ENCODE peak calls at places on chromosomes 1 and 21, in eight cellular contexts. J is heart left ventricle; F is NB4; Q is CD8-positive, alpha-beta T cell; V is mucosa of descending colon; H is omental fat pad; I is AG09309; A is fibroblast of mammary gland. X is an unnamed sample.
A peak's percentile ranks its signal among the peaks of the same experiment; 100 is the strongest.

GRCh38 chr1:187840557-187840956 is 1011.8 kb downstream of the PLA2G4A start:
- DNase-seq in J (no peak), F (no peak), Q (no peak), V (no peak), H (no peak), I (no peak), A (no peak), X (no peak)

GRCh38 chr1:28296401-28297220 is 32.2 kb upstream of the MED18 start:
- DNase-seq in J (no peak), F (no peak), Q (no peak), V (peak; percentile 81), H (peak; percentile 32), I (no peak), A (peak; percentile 38), X (peak; percentile 74)

GRCh38 chr1:93769767-93770166 is 88.1 kb upstream of the BCAR3 start:
- DNase-seq in J (no peak), F (no peak), Q (no peak), V (no peak), H (no peak), I (no peak), A (no peak), X (no peak)

GRCh38 chr1:177135250-177135649 is 29.3 kb downstream of the ASTN1 start:
- DNase-seq in J (no peak), F (no peak), Q (no peak), V (no peak), H (no peak), I (no peak), A (no peak), X (no peak)

GRCh38 chr1:28545246-28545628 is 7.6 kb upstream of the TRNAU1AP start:
- DNase-seq in J (no peak), F (no peak), Q (no peak), V (no peak), H (no peak), I (no peak), A (no peak), X (no peak)

GRCh38 chr1:61993331-61993961 is 201.2 kb upstream of the L1TD1 start:
- DNase-seq in J (no peak), F (no peak), Q (no peak), V (no peak), H (no peak), I (no peak), A (no peak), X (no peak)

GRCh38 chr1:221902961-221903360 is 161.1 kb upstream of the DUSP10 start:
- DNase-seq in J (no peak), F (no peak), Q (no peak), V (peak; percentile 45), H (no peak), I (no peak), A (no peak), X (no peak)

GRCh38 chr1:99705385-99705784 is 59.5 kb downstream of the PALMD start:
- DNase-seq in J (no peak), F (no peak), Q (no peak), V (no peak), H (no peak), I (no peak), A (no peak), X (no peak)

GRCh38 chr21:42425603-42425985 is 21.9 kb downstream of the UBASH3A start:
- DNase-seq in J (no peak), F (peak; percentile 58), Q (peak; percentile 43), V (no peak), H (no peak), I (no peak), A (no peak), X (no peak)

GRCh38 chr1:114010433-114011184 is 31.3 kb downstream of the OLFML3 start:
- DNase-seq in J (no peak), F (no peak), Q (no peak), V (no peak), H (no peak), I (no peak), A (no peak), X (no peak)

GRCh38 chr1:2240251-2241156 is 12.4 kb downstream of the SKI start:
- DNase-seq in J (peak; percentile 87), F (peak; percentile 47), Q (peak; percentile 69), V (peak; percentile 76), H (no peak), I (no peak), A (peak; percentile 36), X (peak; percentile 69)

GRCh38 chr1:8083739-8084484 is 57.8 kb upstream of the ERRFI1 start:
- DNase-seq in J (no peak), F (no peak), Q (no peak), V (no peak), H (no peak), I (no peak), A (peak; percentile 95), X (no peak)

GRCh38 chr1:30242178-30242577 is 481.2 kb downstream of the MATN1 start:
- DNase-seq in J (no peak), F (no peak), Q (no peak), V (no peak), H (no peak), I (no peak), A (no peak), X (no peak)

GRCh38 chr21:32475162-32475812 is 62.8 kb downstream of the EVA1C start:
- DNase-seq in J (no peak), F (no peak), Q (no peak), V (no peak), H (no peak), I (peak; percentile 82), A (peak; percentile 64), X (no peak)

GRCh38 chr1:3125546-3126368 is 56.8 kb downstream of the PRDM16 start:
- DNase-seq in J (no peak), F (no peak), Q (no peak), V (no peak), H (no peak), I (no peak), A (no peak), X (no peak)

GRCh38 chr1:221694109-221694508 is 47.8 kb downstream of the DUSP10 start:
- DNase-seq in J (no peak), F (no peak), Q (no peak), V (no peak), H (no peak), I (no peak), A (no peak), X (no peak)

GRCh38 chr1:19315378-19316206 is 3.5 kb downstream of the SLC66A1 start:
- DNase-seq in J (peak; percentile 49), F (peak; percentile 85), Q (no peak), V (no peak), H (no peak), I (no peak), A (peak; percentile 48), X (no peak)

GRCh38 chr1:156619582-156619955 is 354 bp downstream of the HAPLN2 start:
- DNase-seq in J (no peak), F (no peak), Q (no peak), V (no peak), H (no peak), I (no peak), A (no peak), X (no peak)
- TF ChIP-seq CTCF in J (no peak), F (no peak), Q (no peak), V (no peak), H (no peak), I (no peak), A (no peak), X (no peak)

GRCh38 chr1:166305371-166305770 is 138.6 kb upstream of the FAM78B start:
- DNase-seq in J (no peak), F (no peak), Q (no peak), V (no peak), H (no peak), I (no peak), A (no peak), X (no peak)

GRCh38 chr1:166302919-166303758 is 136.3 kb upstream of the FAM78B start:
- DNase-seq in J (no peak), F (no peak), Q (no peak), V (no peak), H (no peak), I (no peak), A (no peak), X (no peak)

GRCh38 chr1:166297993-166298392 is 131.2 kb upstream of the FAM78B start:
- DNase-seq in J (no peak), F (no peak), Q (no peak), V (no peak), H (no peak), I (no peak), A (no peak), X (no peak)

GRCh38 chr1:166304131-166304530 is 137.3 kb upstream of the FAM78B start:
- DNase-seq in J (no peak), F (no peak), Q (no peak), V (no peak), H (no peak), I (no peak), A (no peak), X (no peak)

DNA sequence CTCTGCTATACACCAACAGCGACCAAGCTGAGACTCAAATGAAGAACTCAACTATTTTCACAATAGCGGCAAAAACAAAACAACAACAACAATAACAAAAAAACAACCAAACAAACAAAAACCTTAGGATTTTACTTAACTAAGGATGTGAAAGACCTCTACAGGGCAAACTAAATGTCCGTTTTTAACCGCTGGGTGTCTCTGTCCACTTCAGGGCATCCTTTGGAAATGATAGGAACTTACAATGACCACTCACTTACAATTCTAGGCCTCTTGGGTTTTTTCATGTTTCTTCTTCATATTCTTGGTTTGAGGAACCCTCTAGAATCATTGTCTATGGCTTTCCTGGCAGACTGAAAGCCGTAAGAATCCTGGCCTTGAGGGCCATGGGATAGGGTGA is 134.0 kb upstream of the FAM78B start:
- DNase-seq in J (no peak), F (no peak), Q (no peak), V (no peak), H (no peak), I (no peak), A (no peak), X (no peak)
- TF ChIP-seq CTCF in J (no peak), F (no peak), Q (no peak), V (no peak), H (no peak), I (no peak), A (no peak), X (no peak)

DNA sequence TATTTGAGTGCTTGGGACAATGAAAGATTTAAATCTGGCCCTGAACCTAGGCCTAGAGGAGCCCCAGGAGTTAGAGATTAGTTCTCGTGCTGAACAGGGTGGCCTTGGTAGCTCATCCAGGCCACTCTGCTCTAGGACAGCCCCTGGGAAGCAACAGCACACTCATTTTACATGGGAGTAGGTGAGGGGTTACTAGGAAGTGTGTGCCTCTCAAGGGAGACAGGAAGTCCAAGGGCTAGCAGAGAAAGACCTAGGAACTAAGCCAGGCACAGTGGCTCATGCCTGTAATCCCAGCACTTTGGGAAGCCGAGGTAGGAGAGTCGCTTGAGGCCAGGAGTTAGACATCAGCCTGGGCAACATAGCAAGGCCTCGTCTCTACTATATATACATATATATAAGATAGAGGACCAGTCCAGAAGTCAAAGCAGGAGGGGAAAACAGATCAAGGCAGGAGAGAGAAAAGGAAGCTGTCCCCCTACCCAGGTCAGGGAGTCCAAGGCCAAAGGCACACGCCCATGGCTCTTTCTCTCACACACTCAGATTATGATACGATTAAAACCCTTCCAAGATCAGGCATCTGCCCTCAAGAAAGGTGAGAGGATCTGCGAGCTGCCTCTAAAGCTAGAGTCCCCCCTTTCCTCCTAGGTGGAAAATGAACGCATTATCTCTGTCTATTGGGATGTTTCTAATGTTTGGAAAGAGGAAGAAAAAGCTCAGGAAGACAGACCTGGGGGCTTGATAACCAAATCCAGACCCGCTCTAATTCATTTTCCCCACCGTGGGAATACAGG is 7.8 kb downstream of the PAFAH2 start:
- DNase-seq in J (no peak), F (no peak), Q (no peak), V (no peak), H (no peak), I (no peak), A (peak; percentile 50), X (no peak)
- TF ChIP-seq CTCF in J (no peak), F (no peak), Q (no peak), V (no peak), H (no peak), I (no peak), A (no peak), X (no peak)

GRCh38 chr1:89820423-89821321 is at the start of gene LRRC8D:
- DNase-seq in J (peak; percentile 93), F (peak; percentile 94), Q (peak; percentile 55), V (peak; percentile 92), H (peak; percentile 46), I (no peak), A (peak; percentile 41), X (peak; percentile 89)
- TF ChIP-seq CTCF in J (no peak), F (no peak), Q (no peak), V (no peak), H (no peak), I (no peak), A (no peak), X (no peak)